ENCODE peak calls at places on chromosomes 16 and 17, in eight cellular contexts. M is fibroblast of villous mesenchyme; A is mesothelial cell of epicardium; K is ACHN; Q is stimulated activated CD8-positive, alpha-beta memory T cell treated with anti-CD3 and anti-CD28 coated beads, Interleukin-4, amount 100 ng/mL, for 48 hours; N is central memory CD4-positive, alpha-beta T cell; X is NB4; J is GM10248. E is an unnamed sample.

GRCh38 chr16:51151951-51152663 is 1.0 kb upstream of the SALL1 start:
- DNase-seq in M (peak; percentile 78), A (no peak), K (peak; percentile 92), Q (no peak), N (no peak), X (no peak), J (no peak), E (no peak)

GRCh38 chr16:83328936-83329335 is 478.8 kb upstream of the HSBP1 start:
- DNase-seq in M (no peak), A (no peak), K (no peak), Q (no peak), N (no peak), X (no peak), J (no peak), E (no peak)

GRCh38 chr17:29012535-29012934 is 6.7 kb upstream of the SEZ6 start:
- DNase-seq in M (no peak), A (no peak), K (no peak), Q (no peak), N (no peak), X (no peak), J (no peak), E (no peak)

GRCh38 chr17:16288860-16289571 is 64.3 kb downstream of the CENPV start:
- DNase-seq in M (peak; percentile 46), A (no peak), K (no peak), Q (no peak), N (no peak), X (no peak), J (no peak), E (no peak)

GRCh38 chr17:49969134-49969759 is at the start of gene DLX4:
- DNase-seq in M (no peak), A (no peak), K (peak; percentile 81), Q (no peak), N (no peak), X (peak; percentile 39), J (peak; percentile 62), E (no peak)

GRCh38 chr17:28334666-28335200 is 539 bp downstream of the IFT20 start:
- DNase-seq in M (peak; percentile 85), A (no peak), K (peak; percentile 63), Q (no peak), N (no peak), X (no peak), J (no peak), E (peak; percentile 32)

GRCh38 chr16:1877804-1878203 is 5.8 kb upstream of the MEIOB start:
- DNase-seq in M (no peak), A (no peak), K (no peak), Q (no peak), N (no peak), X (no peak), J (no peak), E (no peak)

GRCh38 chr17:64106918-64107317 is 23.0 kb downstream of the ERN1 start:
- DNase-seq in M (no peak), A (no peak), K (no peak), Q (no peak), N (no peak), X (no peak), J (no peak), E (no peak)

GRCh38 chr17:4142107-4142900 is 526 bp downstream of the ZZEF1 start:
- DNase-seq in M (peak; percentile 45), A (peak; percentile 62), K (peak; percentile 46), Q (peak; percentile 45), N (no peak), X (peak; percentile 45), J (peak; percentile 45), E (no peak)

GRCh38 chr16:65066646-65067045 is 55.2 kb downstream of the CDH11 start:
- DNase-seq in M (peak; percentile 61), A (no peak), K (no peak), Q (no peak), N (no peak), X (no peak), J (no peak), E (no peak)

GRCh38 chr17:15648384-15648783 is 28.9 kb upstream of the FBXW10B start:
- DNase-seq in M (no peak), A (no peak), K (no peak), Q (no peak), N (no peak), X (no peak), J (no peak), E (no peak)

GRCh38 chr16:88430524-88431446 is 22.3 kb upstream of the ZFPM1 start:
- DNase-seq in M (no peak), A (no peak), K (no peak), Q (peak; percentile 61), N (peak; percentile 37), X (peak; percentile 90), J (peak; percentile 82), E (no peak)